ENCODE peak calls at places on chromosomes 6 and 20, in eight cellular contexts. Z is iPS DF 6.9, L is H9, M is heart right ventricle, Q is right lobe of liver, I is osteoblast, F is aorta, C is endothelial cell of umbilical vein. E is an unnamed sample.
A peak's percentile ranks its signal among the peaks of the same experiment; 100 is the strongest.

GRCh38 chr20:30486103-30486478 is 771.4 kb upstream of the DEFB115 start:
- DNase-seq in Z (no peak), L (no peak), M (no peak), Q (no peak), I (peak; percentile 43), F (no peak), C (no peak), E (no peak)

GRCh38 chr20:17995967-17996819 is 27.4 kb downstream of the MGME1 start:
- DNase-seq in Z (no peak), L (no peak), M (peak; percentile 46), Q (no peak), I (peak; percentile 76), F (no peak), C (peak; percentile 70), E (peak; percentile 19)

GRCh38 chr6:35305117-35305516 is 7.5 kb downstream of the DEF6 start:
- DNase-seq in Z (no peak), L (no peak), M (no peak), Q (peak; percentile 14), I (no peak), F (no peak), C (no peak), E (no peak)

GRCh38 chr6:113763311-113763766 is 93.8 kb upstream of the MARCKS start:
- DNase-seq in Z (no peak), L (no peak), M (no peak), Q (no peak), I (peak; percentile 13), F (no peak), C (peak; percentile 47), E (no peak)

GRCh38 chr6:128117916-128118315 is 217.1 kb upstream of the THEMIS start:
- DNase-seq in Z (no peak), L (no peak), M (no peak), Q (no peak), I (no peak), F (no peak), C (no peak), E (no peak)

GRCh38 chr20:17630151-17630805 is 51.8 kb downstream of the RRBP1 start:
- DNase-seq in Z (no peak), L (no peak), M (no peak), Q (no peak), I (peak; percentile 80), F (peak; percentile 5), C (no peak), E (no peak)

GRCh38 chr6:165365371-165365770 is 56.0 kb upstream of the C6orf118 start:
- DNase-seq in Z (no peak), L (no peak), M (no peak), Q (no peak), I (no peak), F (no peak), C (no peak), E (no peak)

GRCh38 chr6:122145741-122146240 is 253.7 kb upstream of the HSF2 start:
- DNase-seq in Z (no peak), L (no peak), M (no peak), Q (no peak), I (no peak), F (no peak), C (no peak), E (no peak)

GRCh38 chr6:130359736-130360135 is 6.1 kb upstream of the TMEM200A start:
- DNase-seq in Z (no peak), L (no peak), M (no peak), Q (no peak), I (no peak), F (no peak), C (no peak), E (no peak)

GRCh38 chr6:108167449-108167903 is 1.7 kb downstream of the NR2E1 start:
- DNase-seq in Z (no peak), L (peak; percentile 74), M (no peak), Q (no peak), I (peak; percentile 87), F (no peak), C (no peak), E (no peak)

GRCh38 chr6:11251553-11252358 is 19.3 kb upstream of the NEDD9 start:
- DNase-seq in Z (no peak), L (no peak), M (peak; percentile 79), Q (no peak), I (no peak), F (peak; percentile 76), C (peak; percentile 92), E (no peak)

GRCh38 chr6:101398716-101399626 is 5.5 kb downstream of the GRIK2 start:
- DNase-seq in Z (no peak), L (peak; percentile 27), M (no peak), Q (no peak), I (no peak), F (no peak), C (no peak), E (no peak)

GRCh38 chr20:51553897-51554504 is 11.5 kb upstream of the NFATC2 start:
- DNase-seq in Z (no peak), L (no peak), M (no peak), Q (no peak), I (peak; percentile 87), F (no peak), C (no peak), E (no peak)

GRCh38 chr6:52116605-52116948 is 29.2 kb upstream of the PKHD1 start:
- DNase-seq in Z (no peak), L (no peak), M (no peak), Q (no peak), I (no peak), F (no peak), C (no peak), E (no peak)

GRCh38 chr6:20058912-20059311 is 153.4 kb downstream of the MBOAT1 start:
- DNase-seq in Z (no peak), L (no peak), M (no peak), Q (no peak), I (no peak), F (no peak), C (no peak), E (no peak)

GRCh38 chr6:127267742-127268588 is 1.3 kb downstream of the RNF146 start:
- DNase-seq in Z (no peak), L (no peak), M (no peak), Q (no peak), I (peak; percentile 25), F (no peak), C (peak; percentile 42), E (no peak)

GRCh38 chr6:42104095-42104806 is 38.2 kb downstream of the C6orf132 start:
- DNase-seq in Z (peak; percentile 63), L (peak; percentile 87), M (peak; percentile 56), Q (peak; percentile 73), I (peak; percentile 97), F (peak; percentile 75), C (peak; percentile 64), E (no peak)

GRCh38 chr20:16415079-16415478 is 158.2 kb downstream of the KIF16B start:
- DNase-seq in Z (no peak), L (no peak), M (no peak), Q (no peak), I (no peak), F (no peak), C (no peak), E (no peak)

GRCh38 chr6:82000551-82000950 is 247.0 kb downstream of the IBTK start:
- DNase-seq in Z (no peak), L (no peak), M (no peak), Q (no peak), I (no peak), F (no peak), C (no peak), E (no peak)

GRCh38 chr20:54345301-54345724 is 130.1 kb upstream of the DOK5 start:
- DNase-seq in Z (no peak), L (no peak), M (no peak), Q (no peak), I (peak; percentile 39), F (no peak), C (peak; percentile 81), E (peak; percentile 64)

GRCh38 chr20:10626896-10627295 is 46.9 kb downstream of the JAG1 start:
- DNase-seq in Z (no peak), L (peak; percentile 12), M (no peak), Q (no peak), I (no peak), F (no peak), C (peak; percentile 85), E (no peak)

GRCh38 chr20:36571564-36572504 is 1.6 kb upstream of the TGIF2 start:
- DNase-seq in Z (no peak), L (peak; percentile 91), M (no peak), Q (no peak), I (peak; percentile 53), F (no peak), C (no peak), E (no peak)

GRCh38 chr20:44422083-44422482 is 53.6 kb upstream of the TTPAL start:
- DNase-seq in Z (no peak), L (no peak), M (no peak), Q (no peak), I (peak; percentile 87), F (no peak), C (no peak), E (no peak)
- H3K27me3 ChIP-seq in Z (no peaks in the 10 kb centered on the region), L (no peaks in the 10 kb centered on the region), M (peaks cover 29% of the 10 kb centered on the region), Q (no peaks in the 10 kb centered on the region), I (peaks cover 20% of the 10 kb centered on the region), F (no peaks in the 10 kb centered on the region), C (peaks cover 2% of the 10 kb centered on the region), E (peaks cover 1% of the 10 kb centered on the region)

GRCh38 chr20:61878478-61879302 is 187.0 kb downstream of the TAF4 start:
- DNase-seq in Z (no peak), L (no peak), M (no peak), Q (no peak), I (peak; percentile 81), F (no peak), C (no peak), E (no peak)
- H3K27me3 ChIP-seq in Z (no peaks in the 10 kb centered on the region), L (peaks cover 2% of the 10 kb centered on the region), M (peaks cover 43% of the 10 kb centered on the region), Q (no peaks in the 10 kb centered on the region), I (no peaks in the 10 kb centered on the region), F (no peaks in the 10 kb centered on the region), C (no peaks in the 10 kb centered on the region), E (no peaks in the 10 kb centered on the region)

DNA sequence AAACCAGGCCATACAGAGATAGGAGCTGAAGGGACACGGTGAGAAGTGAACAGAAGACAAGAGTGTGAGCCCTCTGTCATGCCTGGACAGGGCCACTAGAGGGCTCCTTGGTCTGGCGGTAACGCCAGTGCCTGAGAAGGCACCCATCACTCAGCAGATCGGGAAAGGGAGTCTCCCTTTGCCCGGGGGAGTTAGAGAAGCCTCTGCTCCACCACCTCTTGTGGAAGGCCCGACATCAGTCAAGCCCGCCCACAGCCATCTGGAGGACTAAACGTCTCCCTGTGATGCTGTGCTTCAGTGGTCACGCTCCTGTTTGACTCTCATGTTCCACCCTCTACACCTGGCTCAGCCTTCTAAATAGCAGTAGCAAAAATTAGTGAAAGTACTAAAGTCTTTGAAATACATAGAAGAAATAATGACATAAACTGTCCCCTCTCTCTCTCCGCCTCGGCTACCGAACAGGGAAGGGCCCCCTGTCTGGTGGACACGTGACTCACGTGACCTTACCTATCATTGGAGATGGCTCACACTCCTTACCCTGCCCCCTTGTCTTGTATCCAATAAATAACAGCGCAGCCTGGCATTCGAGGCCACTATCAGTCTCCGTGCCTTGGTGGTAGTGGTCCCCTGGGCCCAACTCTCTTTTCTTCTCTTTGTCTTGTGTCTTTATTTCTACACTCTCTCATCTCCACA is 66.7 kb downstream of the RPP21 start:
- DNase-seq in Z (peak; percentile 39), L (peak; percentile 88), M (peak; percentile 32), Q (no peak), I (no peak), F (peak; percentile 70), C (peak; percentile 41), E (no peak)
- H3K27me3 ChIP-seq in Z (no peaks in the 10 kb centered on the region), L (no peaks in the 10 kb centered on the region), M (peaks cover 50% of the 10 kb centered on the region), Q (no peaks in the 10 kb centered on the region), I (peaks cover 34% of the 10 kb centered on the region), F (no peaks in the 10 kb centered on the region), C (peaks cover 23% of the 10 kb centered on the region), E (peaks cover 2% of the 10 kb centered on the region)

DNA sequence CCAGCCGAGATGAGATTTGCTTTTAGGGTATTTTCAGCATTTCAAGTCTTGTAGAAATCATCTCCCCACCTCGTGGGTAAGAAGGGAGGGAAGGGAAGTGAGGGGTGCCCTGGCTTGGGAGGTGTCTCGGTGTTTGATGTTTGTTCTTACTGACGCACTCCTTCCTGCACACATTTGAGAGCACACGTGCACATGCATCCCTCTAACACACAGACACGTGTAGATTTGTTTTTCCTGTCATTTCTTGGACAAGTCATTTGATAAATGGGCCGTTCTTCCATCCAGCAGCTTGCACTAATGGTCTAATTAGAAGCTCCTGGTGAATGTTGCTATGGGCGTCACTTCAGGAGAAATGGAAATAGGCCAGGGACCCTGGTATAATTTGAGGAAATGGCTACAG is 352.4 kb downstream of the CDH4 start:
- DNase-seq in Z (no peak), L (no peak), M (no peak), Q (no peak), I (no peak), F (no peak), C (no peak), E (no peak)
- H3K27me3 ChIP-seq in Z (no peaks in the 10 kb centered on the region), L (no peaks in the 10 kb centered on the region), M (peaks cover 18% of the 10 kb centered on the region), Q (no peaks in the 10 kb centered on the region), I (no peaks in the 10 kb centered on the region), F (no peaks in the 10 kb centered on the region), C (no peaks in the 10 kb centered on the region), E (no peaks in the 10 kb centered on the region)

E was measured in BJ.